ENCODE peak calls at places on chromosomes 7 and 10, in four cellular contexts. M is naive thymus-derived CD8-positive, alpha-beta T cell; W is MV-4-11; O is Ammon's horn. X is an unnamed sample.
A peak's percentile ranks its signal among the peaks of the same experiment; 100 is the strongest.

GRCh38 chr10:79409038-79410035 is 36.1 kb downstream of the ZCCHC24 start:
- DNase-seq in M (no peak), W (no peak), O (peak; percentile 99), X (no peak)

GRCh38 chr7:91240546-91240945 is 23.7 kb upstream of the FZD1 start:
- DNase-seq in M (no peak), W (peak; percentile 62), O (peak; percentile 18), X (no peak)

GRCh38 chr7:95405208-95405607 is 9.0 kb upstream of the PON3 start:
- DNase-seq in M (no peak), W (no peak), O (no peak), X (no peak)

GRCh38 chr7:118793552-118793951 is 569.0 kb downstream of the ANKRD7 start:
- DNase-seq in M (no peak), W (peak; percentile 91), O (no peak), X (peak; percentile 68)

GRCh38 chr7:157445246-157445955 is 108.6 kb downstream of the DNAJB6 start:
- DNase-seq in M (no peak), W (no peak), O (no peak), X (no peak)

GRCh38 chr10:26334932-26335573 is 103.1 kb upstream of the APBB1IP start:
- DNase-seq in M (peak; percentile 28), W (peak; percentile 74), O (peak; percentile 67), X (peak; percentile 80)

GRCh38 chr7:44142028-44142427 is 896 bp upstream of the MYL7 start:
- DNase-seq in M (no peak), W (no peak), O (no peak), X (no peak)

GRCh38 chr10:21315321-21316220 is 209.9 kb downstream of the SKIDA1 start:
- DNase-seq in M (no peak), W (no peak), O (peak; percentile 56), X (no peak)

GRCh38 chr7:66043681-66044497 is 31.7 kb upstream of the ASL start:
- DNase-seq in M (peak; percentile 19), W (no peak), O (peak; percentile 51), X (no peak)

GRCh38 chr7:26865094-26865388 is 651 bp upstream of the SKAP2 start:
- DNase-seq in M (peak; percentile 9), W (no peak), O (no peak), X (no peak)

GRCh38 chr10:77666821-77667220 is 29.2 kb upstream of the KCNMA1 start:
- DNase-seq in M (no peak), W (no peak), O (no peak), X (no peak)

GRCh38 chr7:158076656-158077055 is 511.0 kb downstream of the PTPRN2 start:
- DNase-seq in M (no peak), W (no peak), O (no peak), X (no peak)

GRCh38 chr10:103069453-103070331 is 123.4 kb downstream of the NT5C2 start:
- DNase-seq in M (peak; percentile 57), W (peak; percentile 23), O (peak; percentile 69), X (peak; percentile 76)

GRCh38 chr10:133024711-133025557 is 62.8 kb upstream of the ADGRA1 start:
- DNase-seq in M (no peak), W (no peak), O (no peak), X (no peak)

GRCh38 chr10:91813251-91813650 is 15.0 kb downstream of the TNKS2 start:
- DNase-seq in M (no peak), W (no peak), O (no peak), X (no peak)

GRCh38 chr10:4763960-4764428 is 62.0 kb upstream of the AKR1E2 start:
- DNase-seq in M (no peak), W (no peak), O (no peak), X (no peak)

GRCh38 chr10:33239257-33239656 is 95.2 kb downstream of the NRP1 start:
- DNase-seq in M (no peak), W (no peak), O (no peak), X (no peak)

GRCh38 chr7:29606287-29606721 is 42.7 kb downstream of the PRR15 start:
- DNase-seq in M (no peak), W (no peak), O (no peak), X (peak; percentile 30)

GRCh38 chr10:10477859-10478258 is 539.8 kb upstream of the CELF2 start:
- DNase-seq in M (no peak), W (no peak), O (no peak), X (no peak)

GRCh38 chr7:22561895-22562593 is 62.1 kb upstream of the STEAP1B start:
- DNase-seq in M (no peak), W (no peak), O (no peak), X (no peak)

GRCh38 chr7:26397786-26398435 is 106.2 kb downstream of the SNX10 start:
- DNase-seq in M (no peak), W (peak; percentile 29), O (peak; percentile 27), X (peak; percentile 14)